ENCODE peak calls at places on chromosome 22, in eight cellular contexts. S is HFFc6; R is caudate nucleus; P is activated CD4-positive, alpha-beta T cell treated with anti-CD3 and anti-CD28 coated beads, Interleukin-2, amount 10 ng/mL, durations not matched to agents 7 days and 5 days; E is ACHN; H is epithelial cell of proximal tubule; B is NCI-H1694; V is LoVo. F is an unnamed sample.
A peak's percentile ranks its signal among the peaks of the same experiment; 100 is the strongest.

GRCh38 chr22:35539910-35540599 is 576 bp upstream of the RASD2 start:
- DNase-seq in E (peak; percentile 51), R (peak; percentile 64), S (no peak), H (no peak), V (peak; percentile 67), P (peak; percentile 46), B (no peak), F (peak; percentile 66)

GRCh38 chr22:46518542-46519325 is 18.7 kb downstream of the CELSR1 start:
- DNase-seq in R (no peak), E (no peak), V (no peak), B (no peak), P (no peak), S (no peak), H (no peak), F (no peak)

GRCh38 chr22:24117942-24118341 is 63.3 kb upstream of the SUSD2 start:
- DNase-seq in E (peak; percentile 6), B (no peak), P (no peak), H (no peak), S (no peak), V (no peak), R (no peak), F (no peak)

GRCh38 chr22:19721486-19722172 is 1.7 kb upstream of the GP1BB start:
- DNase-seq in S (no peak), R (no peak), V (no peak), H (no peak), E (no peak), B (no peak), P (no peak), F (no peak)

GRCh38 chr22:33757443-33758124 is 162.7 kb downstream of the LARGE1 start:
- DNase-seq in P (no peak), R (no peak), E (no peak), H (no peak), S (no peak), B (no peak), V (no peak), F (no peak)

GRCh38 chr22:47587861-47588582 is 825.6 kb downstream of the TBC1D22A start:
- DNase-seq in V (no peak), E (no peak), B (no peak), S (no peak), H (no peak), P (no peak), R (no peak), F (no peak)

GRCh38 chr22:17948101-17948500 is 76.3 kb downstream of the MICAL3 start:
- DNase-seq in R (no peak), B (no peak), H (no peak), S (no peak), E (no peak), P (no peak), V (no peak), F (no peak)

GRCh38 chr22:24001314-24001713 is 3.9 kb downstream of the GSTT4 start:
- DNase-seq in S (no peak), P (no peak), H (no peak), V (no peak), E (no peak), R (no peak), B (no peak), F (no peak)

GRCh38 chr22:50027639-50028537 is 15.3 kb upstream of the IL17REL start:
- DNase-seq in E (no peak), H (no peak), V (no peak), B (peak; percentile 51), R (peak; percentile 48), S (peak; percentile 11), P (no peak), F (no peak)

GRCh38 chr22:43477966-43478365 is 66.2 kb downstream of the MPPED1 start:
- DNase-seq in B (no peak), V (no peak), E (no peak), R (no peak), P (no peak), S (no peak), H (no peak), F (no peak)

GRCh38 chr22:42443240-42444059 is 11.2 kb upstream of the NFAM1 start:
- DNase-seq in B (no peak), E (no peak), S (no peak), H (no peak), P (no peak), R (no peak), V (no peak), F (no peak)

GRCh38 chr22:50600541-50600940 is at the start of gene MAPK8IP2:
- DNase-seq in R (no peak), E (peak; percentile 8), B (no peak), P (no peak), V (peak; percentile 36), H (no peak), S (no peak), F (no peak)

GRCh38 chr22:27224485-27225364 is 567.3 kb downstream of the MIAT start:
- DNase-seq in R (no peak), E (no peak), V (no peak), B (no peak), P (no peak), H (no peak), S (no peak), F (no peak)

GRCh38 chr22:46002757-46003270 is 25.9 kb upstream of the WNT7B start:
- DNase-seq in S (peak; percentile 81), R (no peak), B (no peak), E (no peak), V (no peak), P (no peak), H (no peak), F (no peak)

GRCh38 chr22:42385691-42386090 is 46.5 kb downstream of the NFAM1 start:
- DNase-seq in H (no peak), V (no peak), R (no peak), E (no peak), P (no peak), B (peak; percentile 96), S (no peak), F (no peak)

GRCh38 chr22:29718949-29719893 is 582 bp upstream of the CABP7 start:
- DNase-seq in B (peak; percentile 27), R (no peak), H (no peak), V (no peak), P (no peak), S (no peak), E (no peak), F (no peak)

GRCh38 chr22:37331034-37331428 is 48.7 kb downstream of the CYTH4 start:
- DNase-seq in V (no peak), E (peak; percentile 80), H (no peak), S (no peak), P (no peak), B (peak; percentile 38), R (no peak), F (no peak)

GRCh38 chr22:48979482-48979881 is 848.2 kb downstream of the BRD1 start:
- DNase-seq in R (no peak), H (no peak), S (no peak), E (no peak), P (no peak), B (peak; percentile 17), V (no peak), F (no peak)

GRCh38 chr22:29225422-29226090 is 19.9 kb downstream of the EMID1 start:
- DNase-seq in S (no peak), B (no peak), V (no peak), E (no peak), P (no peak), H (no peak), R (no peak), F (no peak)

GRCh38 chr22:21568207-21569075 is 927 bp downstream of the UBE2L3 start:
- DNase-seq in P (peak; percentile 30), H (no peak), S (no peak), B (no peak), R (no peak), V (no peak), E (peak; percentile 32), F (no peak)